ENCODE peak calls at places on chromosomes 4 and X, in four cellular contexts. L is SW480; C is progenitor cell of endocrine pancreas; G is activated naive CD4-positive, alpha-beta T cell treated with anti-CD3 and anti-CD28 coated beads for 36 hours. T is an unnamed sample.

GRCh38 chr4:40980318-40980883 is 230.6 kb downstream of the NSUN7 start:
- DNase-seq in L (no peak), C (no peak), G (no peak), T (no peak)

GRCh38 chr4:107997001-107997788 is 7.5 kb downstream of the HADH start:
- DNase-seq in L (no peak), C (no peak), G (no peak), T (no peak)

GRCh38 chr4:180028682-180029081 is 2214.5 kb upstream of the TENM3 start:
- DNase-seq in L (peak; percentile 1), C (peak; percentile 16), G (peak; percentile 5), T (peak; percentile 13)

GRCh38 chr4:138053601-138054322 is 188.4 kb downstream of the SLC7A11 start:
- DNase-seq in L (no peak), C (no peak), G (no peak), T (no peak)

GRCh38 chrX:84956304-84956703 is 47.4 kb upstream of the APOOL start:
- DNase-seq in L (no peak), C (no peak), G (no peak), T (no peak)

GRCh38 chrX:82676386-82676785 is 831.7 kb upstream of the POU3F4 start:
- DNase-seq in L (peak; percentile 6), C (no peak), G (no peak), T (no peak)

GRCh38 chr4:15898902-15899301 is 39.6 kb downstream of the FGFBP1 start:
- DNase-seq in L (no peak), C (no peak), G (no peak), T (no peak)

GRCh38 chr4:118773082-118773792 is 62.7 kb downstream of the SEC24D start:
- DNase-seq in L (no peak), C (no peak), G (no peak), T (no peak)

GRCh38 chr4:8218371-8219050 is 19.4 kb downstream of the SH3TC1 start:
- DNase-seq in L (no peak), C (no peak), G (no peak), T (no peak)

GRCh38 chr4:64465263-64465662 is 56.0 kb upstream of the TECRL start:
- DNase-seq in L (no peak), C (no peak), G (no peak), T (no peak)

GRCh38 chr4:1870328-1870577 is 940 bp upstream of the NSD2 start:
- DNase-seq in L (peak; percentile 84), C (peak; percentile 72), G (peak; percentile 92), T (peak; percentile 33)

GRCh38 chr4:144176476-144176875 is 36.0 kb upstream of the GYPA start:
- DNase-seq in L (no peak), C (no peak), G (no peak), T (no peak)

GRCh38 chr4:145681518-145681917 is 1.6 kb downstream of the C4orf51 start:
- DNase-seq in L (no peak), C (no peak), G (no peak), T (no peak)

GRCh38 chr4:113919145-113919544 is 60.3 kb downstream of the ARSJ start:
- DNase-seq in L (no peak), C (no peak), G (no peak), T (no peak)

GRCh38 chr4:7462509-7462971 is 27.8 kb upstream of the PSAPL1 start:
- DNase-seq in L (peak; percentile 76), C (no peak), G (no peak), T (peak; percentile 19)

GRCh38 chr4:98653890-98654867 is 4.2 kb downstream of the TSPAN5 start:
- DNase-seq in L (no peak), C (no peak), G (no peak), T (no peak)

GRCh38 chr4:166003811-166004210 is 130.8 kb downstream of the TLL1 start:
- DNase-seq in L (no peak), C (no peak), G (no peak), T (no peak)

GRCh38 chrX:104968241-104968640 is 252.3 kb downstream of the TEX13A start:
- DNase-seq in L (no peak), C (no peak), G (no peak), T (no peak)

GRCh38 chr4:87502580-87503238 is 26.5 kb downstream of the SPARCL1 start:
- DNase-seq in L (no peak), C (no peak), G (no peak), T (no peak)

GRCh38 chr4:30721353-30722091 is 1.4 kb downstream of the PCDH7 start:
- DNase-seq in L (no peak), C (peak; percentile 61), G (no peak), T (no peak)

GRCh38 chr4:3470244-3471097 is 7.4 kb downstream of the DOK7 start:
- DNase-seq in L (no peak), C (no peak), G (no peak), T (no peak)

GRCh38 chr4:177938226-177938625 is 496.0 kb upstream of the AGA start:
- DNase-seq in L (no peak), C (no peak), G (no peak), T (no peak)

GRCh38 chr4:64539234-64539849 is 130.1 kb upstream of the TECRL start:
- DNase-seq in L (peak; percentile 55), C (peak; percentile 47), G (peak; percentile 62), T (no peak)

GRCh38 chrX:12007881-12008280 is 130.4 kb upstream of the FRMPD4 start:
- DNase-seq in L (peak; percentile 15), C (no peak), G (peak; percentile 13), T (no peak)

GRCh38 chr4:154743683-154744340 is at the start of gene LRAT:
- DNase-seq in L (peak; percentile 31), C (peak; percentile 62), G (peak; percentile 49), T (peak; percentile 80)

GRCh38 chr4:166501941-166502382 is 628.9 kb downstream of the TLL1 start:
- DNase-seq in L (no peak), C (no peak), G (peak; percentile 5), T (peak; percentile 56)

GRCh38 chrX:134669378-134670098 is 11.3 kb upstream of the PLAC1 start:
- DNase-seq in L (no peak), C (no peak), G (no peak), T (no peak)

GRCh38 chrX:15366507-15367352 is 17.5 kb downstream of the VEGFD start:
- DNase-seq in L (no peak), C (no peak), G (no peak), T (no peak)

GRCh38 chrX:39063037-39063436 is 261.8 kb downstream of the MID1IP1 start:
- DNase-seq in L (no peak), C (no peak), G (no peak), T (no peak)

GRCh38 chrX:150688911-150689451 is 4.2 kb upstream of the MTMR1 start:
- DNase-seq in L (peak; percentile 56), C (no peak), G (no peak), T (peak; percentile 27)

GRCh38 chr4:2925931-2926860 is 37.0 kb downstream of the NOP14 start:
- DNase-seq in L (no peak), C (no peak), G (no peak), T (no peak)

GRCh38 chr4:188905248-188905647 is 766.0 kb downstream of the TRIML1 start:
- DNase-seq in L (no peak), C (no peak), G (no peak), T (no peak)